ENCODE peak calls at places on chromosomes 7 and 10, in eight cellular contexts. W is right lobe of liver, D is HFFc6, I is neural crest cell, V is K562, J is astrocyte of the cerebellum, B is MCF 10A, L is Panc1. U is an unnamed sample.

GRCh38 chr10:19977097-19977521 is 160.9 kb downstream of the PLXDC2 start:
- DNase-seq in W (no peak), D (no peak), I (no peak), V (no peak), J (no peak), B (no peak), L (no peak), U (no peak)

GRCh38 chr7:43764039-43764789 is 5.7 kb downstream of the BLVRA start:
- DNase-seq in W (no peak), D (no peak), I (no peak), V (peak), J (no peak), B (peak), L (no peak), U (no peak)

GRCh38 chr7:11650030-11650429 is 182.0 kb downstream of the THSD7A start:
- DNase-seq in W (no peak), D (no peak), I (no peak), V (no peak), J (no peak), B (peak), L (no peak), U (no peak)

GRCh38 chr7:84058311-84059076 is 136.1 kb downstream of the SEMA3A start:
- DNase-seq in W (no peak), D (peak), I (no peak), V (no peak), J (peak), B (no peak), L (no peak), U (no peak)

GRCh38 chr10:113523071-113523470 is 29.8 kb upstream of the HABP2 start:
- DNase-seq in W (no peak), D (no peak), I (no peak), V (no peak), J (no peak), B (no peak), L (no peak), U (no peak)

GRCh38 chr7:106848851-106849442 is 16.1 kb upstream of the PIK3CG start:
- DNase-seq in W (no peak), D (peak), I (no peak), V (peak), J (peak), B (no peak), L (no peak), U (peak)

GRCh38 chr7:88309845-88310244 is 3.2 kb upstream of the STEAP4 start:
- DNase-seq in W (no peak), D (no peak), I (no peak), V (no peak), J (no peak), B (no peak), L (no peak), U (no peak)

GRCh38 chr10:5987747-5988146 is 10.4 kb upstream of the IL15RA start:
- DNase-seq in W (no peak), D (no peak), I (no peak), V (peak), J (no peak), B (no peak), L (no peak), U (no peak)

GRCh38 chr10:34808789-34809745 is 6.0 kb downstream of the PARD3 start:
- DNase-seq in W (no peak), D (no peak), I (peak), V (no peak), J (no peak), B (no peak), L (no peak), U (no peak)

GRCh38 chr7:91424372-91424771 is 160.1 kb downstream of the FZD1 start:
- DNase-seq in W (no peak), D (no peak), I (no peak), V (peak), J (no peak), B (no peak), L (no peak), U (no peak)

GRCh38 chr10:50874723-50875122 is 10.7 kb downstream of the A1CF start:
- DNase-seq in W (no peak), D (no peak), I (no peak), V (no peak), J (no peak), B (peak), L (no peak), U (no peak)

GRCh38 chr7:35424869-35425495 is 171.1 kb upstream of the TBX20 start:
- DNase-seq in W (peak), D (peak), I (peak), V (peak), J (peak), B (peak), L (peak), U (peak)

GRCh38 chr10:6208781-6209235 is 6.1 kb downstream of the PFKFB3 start:
- DNase-seq in W (peak), D (no peak), I (no peak), V (no peak), J (no peak), B (no peak), L (no peak), U (no peak)

GRCh38 chr7:12403287-12404181 is at the start of gene VWDE:
- DNase-seq in W (peak), D (no peak), I (no peak), V (peak), J (no peak), B (peak), L (peak), U (no peak)

GRCh38 chr7:99126921-99127553 is 16.9 kb downstream of the SMURF1 start:
- DNase-seq in W (no peak), D (no peak), I (no peak), V (peak), J (no peak), B (no peak), L (no peak), U (no peak)

GRCh38 chr10:72875250-72876055 is 18.1 kb upstream of the OIT3 start:
- DNase-seq in W (no peak), D (peak), I (no peak), V (peak), J (peak), B (peak), L (peak), U (no peak)
- TF ChIP-seq CTCF in W (peak), D (peak), I (peak), V (peak), J (peak), B (peak), L (peak), U (peak)

DNA sequence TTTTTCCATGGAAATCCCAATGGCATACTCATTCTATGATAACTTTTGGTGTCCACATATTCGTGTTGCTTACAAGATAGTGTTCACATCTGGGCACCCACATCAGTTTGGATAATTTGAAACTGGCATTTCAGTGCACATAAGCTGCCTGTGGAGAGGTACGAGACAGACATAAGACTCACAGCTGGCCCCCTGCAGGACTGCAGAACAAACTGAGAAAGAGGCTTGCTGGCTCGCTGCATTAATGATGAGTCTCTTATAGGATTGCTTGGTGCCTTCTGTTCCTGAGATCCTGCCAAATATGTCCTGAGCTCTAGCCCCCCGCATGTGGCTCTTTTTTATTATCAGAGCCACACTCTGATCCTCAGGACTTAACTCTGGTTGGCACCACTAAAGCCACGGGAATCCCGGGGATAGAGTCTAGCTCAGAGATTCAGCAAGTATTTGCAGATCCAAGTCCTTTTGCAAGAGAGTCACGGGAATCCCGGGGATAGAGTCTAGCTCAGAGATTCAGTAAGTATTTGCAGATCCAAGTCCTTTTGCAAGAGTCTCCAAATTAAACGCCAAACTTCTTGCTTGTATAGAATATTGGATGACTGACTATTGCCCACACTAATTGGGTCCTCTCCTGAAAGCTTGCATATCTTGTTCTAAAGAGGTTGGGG is 34.0 kb upstream of the JCAD start:
- DNase-seq in W (no peak), D (no peak), I (no peak), V (no peak), J (no peak), B (no peak), L (no peak), U (no peak)
- TF ChIP-seq CTCF in W (no peak), D (no peak), I (no peak), V (no peak), J (no peak), B (no peak), L (peak), U (no peak)

GRCh38 chr7:151863386-151864079 is 13.4 kb downstream of the PRKAG2 start:
- DNase-seq in W (peak), D (no peak), I (no peak), V (peak), J (no peak), B (peak), L (no peak), U (no peak)
- TF ChIP-seq CTCF in W (peak), D (no peak), I (peak), V (peak), J (no peak), B (peak), L (no peak), U (no peak)

DNA sequence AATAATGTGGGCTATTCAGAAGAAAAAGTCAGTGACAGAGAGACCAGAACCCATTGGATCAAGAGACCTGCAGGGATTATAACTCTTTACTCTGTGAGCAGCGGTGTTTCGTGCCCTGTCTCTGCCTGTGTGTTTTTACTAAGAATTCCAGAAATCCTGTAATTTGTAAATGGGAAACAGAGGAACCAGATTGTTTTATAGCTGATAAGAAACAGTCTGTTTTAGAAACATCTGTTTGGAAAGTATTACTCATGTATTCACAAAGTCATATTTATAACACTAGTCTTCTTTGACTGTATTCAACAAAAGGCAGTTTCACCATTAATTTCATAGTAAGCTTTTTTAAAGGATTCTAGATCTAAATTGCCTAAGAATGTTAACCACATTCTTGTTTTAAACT is 30.0 kb upstream of the VDAC2 start:
- DNase-seq in W (no peak), D (no peak), I (no peak), V (no peak), J (no peak), B (no peak), L (no peak), U (no peak)
- TF ChIP-seq CTCF in W (no peak), D (no peak), I (no peak), V (no peak), J (no peak), B (no peak), L (no peak), U (no peak)

GRCh38 chr10:43174969-43175368 is 36.7 kb downstream of the CSGALNACT2 start:
- DNase-seq in W (no peak), D (no peak), I (no peak), V (peak), J (no peak), B (no peak), L (no peak), U (no peak)
- TF ChIP-seq CTCF in W (peak), D (no peak), I (no peak), V (no peak), J (no peak), B (no peak), L (no peak), U (no peak)

GRCh38 chr7:120091807-120092206 is 181.2 kb upstream of the KCND2 start:
- DNase-seq in W (no peak), D (no peak), I (no peak), V (no peak), J (no peak), B (no peak), L (no peak), U (no peak)

GRCh38 chr7:120089968-120090367 is 183.0 kb upstream of the KCND2 start:
- DNase-seq in W (no peak), D (peak), I (no peak), V (peak), J (no peak), B (peak), L (no peak), U (no peak)
- TF ChIP-seq CTCF in W (no peak), D (peak), I (no peak), V (peak), J (no peak), B (no peak), L (no peak), U (peak)

U was measured in kidney epithelial cell.